ENCODE peak calls at places on chromosomes 3 and 15, in seven cellular contexts. N, T, C, X, E, G and U are unnamed samples.
A peak's percentile ranks its signal among the peaks of the same experiment; 100 is the strongest.

GRCh38 chr3:86731501-86731901 is 259.4 kb downstream of the VGLL3 start:
- DNase-seq in N (no peak), T (no peak), C (no peak), X (peak; percentile 54), E (no peak), G (no peak), U (no peak)

GRCh38 chr3:56878046-56878445 is 76.3 kb upstream of the ARHGEF3 start:
- DNase-seq in N (peak; percentile 50), T (peak; percentile 32), C (peak; percentile 79), X (no peak), E (no peak), G (peak; percentile 31), U (no peak)

GRCh38 chr15:74300057-74300620 is 64.0 kb downstream of the CCDC33 start:
- DNase-seq in N (no peak), T (peak; percentile 42), C (no peak), X (no peak), E (no peak), G (no peak), U (no peak)

GRCh38 chr3:45204136-45204535 is 22.0 kb downstream of the TMEM158 start:
- DNase-seq in N (peak; percentile 76), T (no peak), C (peak; percentile 87), X (no peak), E (no peak), G (no peak), U (peak; percentile 76)

GRCh38 chr3:66723231-66723630 is 222.4 kb upstream of the LRIG1 start:
- DNase-seq in N (peak; percentile 23), T (no peak), C (peak; percentile 3), X (no peak), E (no peak), G (no peak), U (no peak)

GRCh38 chr3:73490453-73491311 is 134.1 kb downstream of the PDZRN3 start:
- DNase-seq in N (peak; percentile 64), T (no peak), C (peak; percentile 25), X (no peak), E (peak; percentile 31), G (peak; percentile 57), U (no peak)

GRCh38 chr3:182886497-182886896 is 93.2 kb downstream of the ATP11B start:
- DNase-seq in N (peak; percentile 41), T (no peak), C (no peak), X (no peak), E (no peak), G (no peak), U (peak; percentile 37)

GRCh38 chr3:32120480-32120879 is 14.1 kb downstream of the GPD1L start:
- DNase-seq in N (no peak), T (peak; percentile 57), C (no peak), X (no peak), E (no peak), G (no peak), U (no peak)

GRCh38 chr3:184568918-184569829 is 7.6 kb downstream of the EPHB3 start:
- DNase-seq in N (peak; percentile 97), T (peak; percentile 56), C (peak; percentile 90), X (peak; percentile 89), E (peak; percentile 52), G (peak; percentile 88), U (peak; percentile 72)

GRCh38 chr15:58775402-58775801 is 4.3 kb downstream of the MINDY2 start:
- DNase-seq in N (no peak), T (no peak), C (no peak), X (no peak), E (no peak), G (no peak), U (no peak)

GRCh38 chr15:70507772-70508351 is 255.5 kb downstream of the UACA start:
- DNase-seq in N (peak; percentile 57), T (peak; percentile 83), C (peak; percentile 65), X (no peak), E (no peak), G (no peak), U (peak; percentile 94)

DNA sequence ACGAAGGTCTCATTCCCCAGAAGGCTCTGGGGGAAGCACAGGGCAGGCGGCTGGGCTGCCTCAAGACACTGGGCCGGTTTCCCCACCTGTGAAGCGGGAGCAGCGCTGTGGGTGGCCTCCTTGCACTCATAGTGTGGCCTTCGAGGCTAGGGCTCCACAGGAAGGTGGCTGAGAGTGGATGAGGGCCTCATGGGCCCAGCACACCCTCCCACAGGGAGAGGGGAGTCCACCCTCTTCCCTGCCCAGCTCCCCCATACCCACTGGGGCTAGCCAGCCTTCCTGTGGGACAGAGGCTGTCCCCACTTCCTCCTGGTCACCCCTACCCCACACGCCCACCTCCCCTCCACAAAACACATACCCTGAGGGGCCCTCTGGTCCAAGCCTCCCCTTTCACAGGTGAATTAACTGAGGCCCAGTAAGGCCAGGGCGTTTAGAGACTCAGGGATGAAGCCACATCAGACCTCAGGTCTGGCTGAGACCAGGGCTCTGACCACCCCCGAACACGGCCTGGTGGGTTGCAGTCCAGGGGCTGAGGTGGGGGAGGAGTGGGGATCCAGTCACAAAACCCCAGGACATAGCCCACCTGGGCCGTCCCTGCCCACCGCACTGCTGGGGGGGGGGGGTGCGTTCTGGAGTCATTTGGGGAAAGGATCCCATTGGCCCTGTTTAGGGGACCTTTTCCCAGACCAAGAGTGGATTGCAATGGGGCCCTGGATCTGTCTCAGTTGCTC is 1.1 kb downstream of the ANPEP start:
- DNase-seq in N (no peak), T (peak; percentile 67), C (no peak), X (no peak), E (no peak), G (no peak), U (no peak)
- H3K4me3 ChIP-seq in N (peak overlapping the region; percentile 89), T (peak overlapping the region; percentile 93), C (peak overlapping the region; percentile 77), X (peak overlapping the region; percentile 49), E (no peak overlapping the region), G (peak overlapping the region; percentile 64), U (no peak overlapping the region)

DNA sequence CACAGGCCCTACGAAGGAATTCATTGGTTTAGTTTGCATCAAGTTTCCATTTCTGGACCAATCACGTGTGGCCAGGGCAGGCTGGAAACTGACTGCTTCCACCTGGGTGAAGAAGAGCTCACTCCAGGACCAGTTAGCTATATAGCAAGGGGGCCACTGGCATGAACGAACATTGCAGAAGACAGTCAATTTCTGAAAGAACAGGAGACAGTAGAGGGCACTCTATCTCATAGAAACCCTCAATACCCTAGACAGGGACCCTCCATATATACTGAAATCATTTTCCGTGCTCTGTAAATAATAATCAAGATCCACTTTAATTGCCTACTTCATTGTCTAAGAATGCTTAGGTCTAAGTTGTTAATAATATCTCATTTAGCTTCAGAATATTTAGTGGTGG is 215.6 kb downstream of the CADPS start:
- DNase-seq in N (no peak), T (peak; percentile 1), C (no peak), X (no peak), E (no peak), G (no peak), U (no peak)
- TF ChIP-seq CTCF in N (peak; percentile 10), T (no peak), C (no peak), X (no peak), E (peak; percentile 40), G (no peak), U (no peak)

GRCh38 chr3:43997788-43998373 is 243.8 kb upstream of the TOPAZ1 start:
- DNase-seq in N (peak; percentile 22), T (no peak), C (no peak), X (no peak), E (no peak), G (no peak), U (no peak)
- H3K4me3 ChIP-seq in N (peak overlapping the region; percentile 64), T (no peak overlapping the region), C (no peak overlapping the region), X (peak overlapping the region; percentile 45), E (peak overlapping the region; percentile 54), G (peak overlapping the region; percentile 56), U (peak overlapping the region; percentile 43)

DNA sequence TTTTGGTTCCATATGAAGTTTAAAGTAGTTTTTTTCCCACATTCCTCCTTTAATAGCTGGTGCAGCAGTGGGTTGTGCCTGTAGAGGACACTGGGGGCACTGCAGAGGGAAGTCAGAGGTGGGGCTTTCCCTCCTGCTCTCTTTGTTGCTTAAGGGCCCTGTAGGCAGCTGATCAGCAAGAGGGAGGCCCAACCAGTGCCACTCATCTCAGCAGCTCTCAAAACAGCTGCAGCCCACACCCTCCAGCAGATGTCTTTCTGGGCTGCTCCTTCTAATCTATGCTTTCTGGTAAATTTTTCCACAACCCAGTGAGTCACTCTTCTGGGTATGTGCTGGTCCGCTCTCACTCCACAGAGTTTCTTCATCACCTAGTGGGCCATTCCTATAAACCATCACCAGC is 263.8 kb downstream of the FEZF2 start:
- DNase-seq in N (peak; percentile 98), T (no peak), C (peak; percentile 97), X (peak; percentile 81), E (no peak), G (no peak), U (peak; percentile 68)
- TF ChIP-seq CTCF in N (peak; percentile 37), T (no peak), C (peak; percentile 40), X (no peak), E (peak; percentile 13), G (no peak), U (no peak)

DNA sequence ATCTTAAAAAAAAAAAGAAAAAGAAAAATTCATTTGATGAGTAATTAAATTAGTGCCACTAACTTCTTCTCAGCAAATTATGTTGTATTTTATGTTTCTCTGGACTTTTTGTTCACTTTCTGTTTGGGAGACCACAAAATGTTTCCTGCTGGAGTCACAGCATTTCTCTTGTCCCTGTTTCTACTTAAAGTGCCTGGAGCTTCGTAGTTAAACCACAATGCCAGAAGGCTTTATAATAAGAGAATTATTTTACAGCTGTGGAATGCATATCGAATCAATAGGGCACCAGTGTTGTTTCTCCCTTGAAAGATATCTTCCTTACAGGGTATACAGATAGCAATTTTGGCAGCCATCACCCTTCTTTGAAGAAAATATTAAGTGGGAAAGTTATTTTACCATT is 3.2 kb downstream of the DTWD1 start:
- DNase-seq in N (peak; percentile 72), T (no peak), C (no peak), X (no peak), E (no peak), G (no peak), U (no peak)
- H3K4me3 ChIP-seq in N (no peak overlapping the region), T (no peak overlapping the region), C (no peak overlapping the region), X (no peak overlapping the region), E (no peak overlapping the region), G (no peak overlapping the region), U (no peak overlapping the region)

GRCh38 chr3:141875893-141876380 is 506 bp upstream of the ATP1B3 start:
- DNase-seq in N (peak; percentile 75), T (peak; percentile 87), C (peak; percentile 80), X (peak; percentile 93), E (peak; percentile 81), G (peak; percentile 77), U (peak; percentile 66)
- TF ChIP-seq CTCF in N (no peak), T (no peak), C (no peak), X (no peak), E (no peak), G (no peak), U (no peak)